ENCODE peak calls at places on chromosomes 2 and 18, in six cellular contexts. D is adrenal gland, L is thyroid gland, N is transverse colon, E is breast epithelium, O is ovary. X is an unnamed sample.
A peak's percentile ranks its signal among the peaks of the same experiment; 100 is the strongest.

GRCh38 chr2:208570066-208570465 is 163.5 kb downstream of the PTH2R start:
- DNase-seq in D (no peak), L (no peak), N (no peak), E (no peak), O (no peak), X (no peak)

GRCh38 chr2:72815655-72816268 is 10.1 kb downstream of the EXOC6B start:
- DNase-seq in D (peak; percentile 78), L (no peak), N (no peak), E (no peak), O (no peak), X (no peak)

GRCh38 chr2:182038579-182038978 is 52.9 kb downstream of the PPP1R1C start:
- DNase-seq in D (no peak), L (no peak), N (no peak), E (no peak), O (no peak), X (peak; percentile 29)

GRCh38 chr18:10271481-10271880 is 183.0 kb upstream of the APCDD1 start:
- DNase-seq in D (no peak), L (no peak), N (no peak), E (no peak), O (no peak), X (no peak)

GRCh38 chr2:96131152-96131817 is 7.0 kb downstream of the ASTL start:
- DNase-seq in D (no peak), L (no peak), N (no peak), E (no peak), O (no peak), X (no peak)

GRCh38 chr2:137383391-137383790 is 580.9 kb upstream of the HNMT start:
- DNase-seq in D (no peak), L (no peak), N (no peak), E (no peak), O (no peak), X (no peak)

GRCh38 chr2:202135111-202135874 is 62.2 kb downstream of the KIAA2012 start:
- DNase-seq in D (peak; percentile 85), L (peak; percentile 36), N (peak; percentile 75), E (peak; percentile 78), O (peak; percentile 91), X (peak; percentile 35)

GRCh38 chr2:160859086-160859485 is 301.1 kb upstream of the TANK start:
- DNase-seq in D (no peak), L (no peak), N (no peak), E (no peak), O (no peak), X (no peak)

GRCh38 chr2:230552181-230552580 is 136.2 kb downstream of the SP100 start:
- DNase-seq in D (no peak), L (no peak), N (no peak), E (no peak), O (no peak), X (no peak)

GRCh38 chr18:62751341-62751821 is 36.0 kb downstream of the PHLPP1 start:
- DNase-seq in D (peak; percentile 59), L (peak; percentile 46), N (no peak), E (no peak), O (no peak), X (no peak)

GRCh38 chr18:34977787-34978532 is 63.3 kb upstream of the MAPRE2 start:
- DNase-seq in D (peak; percentile 67), L (peak; percentile 53), N (peak; percentile 76), E (peak; percentile 42), O (peak; percentile 12), X (no peak)

GRCh38 chr18:34976534-34976898 is 64.7 kb upstream of the MAPRE2 start:
- DNase-seq in D (no peak), L (no peak), N (no peak), E (no peak), O (no peak), X (no peak)

GRCh38 chr18:34978533-34978893 is 62.7 kb upstream of the MAPRE2 start:
- DNase-seq in D (no peak), L (no peak), N (no peak), E (no peak), O (no peak), X (no peak)

GRCh38 chr18:34976084-34976483 is 65.1 kb upstream of the MAPRE2 start:
- DNase-seq in D (no peak), L (peak; percentile 21), N (no peak), E (no peak), O (no peak), X (no peak)

DNA sequence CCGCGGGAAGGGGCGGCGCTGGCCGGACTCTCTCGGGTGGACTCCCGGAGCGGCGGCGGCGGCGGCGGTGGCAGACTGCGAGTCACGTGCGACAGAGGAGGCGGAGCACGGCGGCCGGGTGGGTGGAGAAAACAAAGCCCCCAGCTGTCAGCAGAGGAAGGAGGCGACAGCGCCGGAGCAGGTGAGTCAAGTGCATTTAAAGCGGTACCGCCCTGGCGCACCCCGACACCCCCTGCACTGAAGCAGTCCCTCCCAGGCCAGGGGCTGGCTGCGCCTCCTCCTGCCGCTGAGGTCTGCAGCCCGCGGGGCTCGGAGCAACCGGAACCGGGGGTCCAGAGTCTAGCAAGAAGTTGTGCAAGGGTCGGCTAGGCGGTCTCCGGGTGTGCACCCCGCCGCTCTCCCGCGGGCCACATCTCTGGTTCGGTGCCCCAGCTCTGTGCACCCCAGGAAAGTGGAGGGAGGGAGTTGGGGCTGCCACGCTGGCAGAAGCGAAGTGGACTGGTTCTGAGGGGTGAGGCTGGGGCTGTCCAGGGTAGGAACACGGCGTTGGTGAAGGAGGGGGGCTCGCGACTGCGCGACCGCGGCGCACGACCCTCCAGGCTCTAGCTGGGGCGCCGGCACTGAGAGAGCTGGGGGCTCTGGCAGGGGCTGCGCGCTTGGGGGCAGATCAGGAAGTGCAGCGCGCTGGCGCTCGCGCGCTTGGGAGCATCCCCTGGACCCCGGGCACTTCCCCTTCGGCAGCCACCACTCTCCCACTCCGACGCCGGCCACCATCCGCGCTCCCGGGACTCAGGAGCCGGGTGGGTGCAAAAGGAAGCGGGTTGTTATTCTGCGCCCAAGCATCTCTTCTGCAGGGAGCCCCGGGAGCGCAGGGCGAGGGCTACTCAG is 64.1 kb upstream of the MAPRE2 start:
- DNase-seq in D (peak; percentile 86), L (peak; percentile 89), N (peak; percentile 93), E (peak; percentile 44), O (peak; percentile 42), X (peak; percentile 11)
- TF ChIP-seq POLR2A in D (no peak), L (peak; percentile 77), N (peak; percentile 66), E (no peak), O (no peak), X (no peak)

GRCh38 chr2:60880633-60880987 is 764 bp upstream of the REL start:
- DNase-seq in D (no peak), L (no peak), N (no peak), E (no peak), O (no peak), X (no peak)

GRCh38 chr2:60884795-60885194 is 3.4 kb downstream of the REL start:
- DNase-seq in D (no peak), L (no peak), N (no peak), E (no peak), O (no peak), X (no peak)

GRCh38 chr2:60882971-60883753 is 1.8 kb downstream of the REL start:
- DNase-seq in D (no peak), L (no peak), N (peak; percentile 24), E (no peak), O (no peak), X (no peak)

GRCh38 chr2:60883896-60884295 is 2.5 kb downstream of the REL start:
- DNase-seq in D (no peak), L (no peak), N (no peak), E (no peak), O (no peak), X (no peak)

GRCh38 chr2:60880988-60881932 is at the start of gene REL:
- DNase-seq in D (peak; percentile 93), L (peak; percentile 90), N (peak; percentile 95), E (peak; percentile 82), O (peak; percentile 91), X (peak; percentile 97)
- TF ChIP-seq POLR2A in D (peak; percentile 87), L (peak; percentile 95), N (peak; percentile 96), E (peak; percentile 61), O (peak; percentile 86), X (peak; percentile 50)

DNA sequence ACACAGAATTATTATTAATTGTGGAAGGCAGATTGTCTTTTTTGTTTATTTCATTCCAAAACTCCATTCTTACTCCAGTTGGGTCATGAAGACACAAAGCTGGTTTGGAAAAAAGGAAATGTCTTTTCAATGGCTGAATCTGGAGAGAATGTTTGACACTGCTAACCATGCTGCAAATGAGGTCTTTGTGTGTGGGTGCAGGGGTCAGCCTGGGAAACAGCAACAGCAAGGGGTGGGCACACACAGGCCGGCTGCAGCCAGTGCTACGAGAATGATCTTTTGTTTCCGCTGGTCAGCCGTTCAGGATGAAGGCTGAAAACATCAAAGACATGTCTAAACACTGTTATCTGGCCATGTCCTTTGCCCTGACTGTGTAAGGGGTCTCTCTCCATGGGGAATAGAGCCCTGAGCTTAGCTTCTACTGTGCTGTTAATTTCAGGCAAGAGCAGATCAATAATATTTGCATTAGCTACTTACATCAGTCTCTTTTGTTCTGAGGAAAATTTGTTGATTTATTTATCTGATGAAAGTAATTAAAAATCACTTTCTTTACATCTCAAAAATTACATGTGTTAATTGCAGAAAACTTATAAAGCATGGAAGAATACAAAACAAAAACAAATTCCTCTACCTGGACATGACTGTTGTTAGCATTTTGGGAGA is 33.3 kb upstream of the E2F6 start:
- DNase-seq in D (no peak), L (no peak), N (no peak), E (no peak), O (no peak), X (no peak)
- TF ChIP-seq POLR2A in D (no peak), L (no peak), N (no peak), E (no peak), O (no peak), X (no peak)

GRCh38 chr2:191009541-191010374 is 4.2 kb downstream of the STAT1 start:
- DNase-seq in D (no peak), L (no peak), N (no peak), E (no peak), O (no peak), X (no peak)
- TF ChIP-seq POLR2A in D (no peak), L (no peak), N (no peak), E (no peak), O (no peak), X (no peak)

GRCh38 chr2:239309398-239310245 is 91.2 kb downstream of the HDAC4 start:
- DNase-seq in D (peak; percentile 52), L (no peak), N (peak; percentile 5), E (no peak), O (no peak), X (no peak)

GRCh38 chr2:239310401-239311061 is 90.3 kb downstream of the HDAC4 start:
- DNase-seq in D (peak; percentile 55), L (peak; percentile 34), N (peak; percentile 15), E (no peak), O (peak; percentile 7), X (no peak)

GRCh38 chr2:239307921-239308620 is 92.7 kb downstream of the HDAC4 start:
- DNase-seq in D (peak; percentile 51), L (no peak), N (peak; percentile 7), E (no peak), O (peak; percentile 9), X (no peak)

GRCh38 chr2:239307221-239307569 is 93.6 kb downstream of the HDAC4 start:
- DNase-seq in D (peak; percentile 45), L (no peak), N (peak; percentile 7), E (no peak), O (no peak), X (no peak)

GRCh38 chr2:239308696-239309397 is 92.0 kb downstream of the HDAC4 start:
- DNase-seq in D (peak; percentile 83), L (no peak), N (peak; percentile 29), E (no peak), O (peak; percentile 64), X (no peak)
- TF ChIP-seq POLR2A in D (no peak), L (no peak), N (peak; percentile 43), E (no peak), O (no peak), X (no peak)